ENCODE peak calls at places on chromosomes 3 and 15, in ten cellular contexts. M is stomach; S is naive thymus-derived CD8-positive, alpha-beta T cell; C is NCI-H774; V is NCI-H1105 treated with DMSO at 0.1 percent for 48 hours; G is GM19239; D is glutamatergic neuron; Y is GM20000; B is Caki2; F is cardiac fibroblast. K is an unnamed sample.

GRCh38 chr3:149487598-149488197 is 13.2 kb downstream of the TM4SF4 start:
- DNase-seq in B (no peak), G (peak), V (no peak), S (no peak), D (peak), C (no peak), F (no peak), Y (peak), M (no peak), K (peak)

GRCh38 chr3:49454898-49455681 is 15.0 kb upstream of the DAG1 start:
- DNase-seq in M (no peak), V (no peak), B (no peak), G (no peak), S (no peak), Y (no peak), F (no peak), C (no peak), D (peak), K (no peak)

GRCh38 chr15:101161656-101162055 is 90.2 kb downstream of the CHSY1 start:
- DNase-seq in V (no peak), M (no peak), Y (no peak), C (no peak), G (no peak), B (no peak), F (no peak), S (no peak), D (no peak), K (no peak)

GRCh38 chr3:11150256-11150655 is 4.0 kb upstream of the HRH1 start:
- DNase-seq in V (no peak), F (no peak), D (no peak), B (no peak), Y (no peak), M (no peak), C (no peak), G (no peak), S (no peak), K (no peak)

GRCh38 chr3:156388469-156389150 is 166.3 kb downstream of the SSR3 start:
- DNase-seq in Y (no peak), D (no peak), F (peak), V (no peak), M (no peak), S (no peak), G (no peak), B (no peak), C (no peak), K (peak)

GRCh38 chr3:55474213-55474632 is 12.9 kb downstream of the WNT5A start:
- DNase-seq in Y (no peak), S (no peak), F (no peak), C (no peak), B (no peak), G (no peak), V (no peak), M (no peak), D (peak), K (no peak)

GRCh38 chr15:93462690-93463089 is 373.7 kb upstream of the RGMA start:
- DNase-seq in B (no peak), S (no peak), F (no peak), G (no peak), Y (no peak), C (no peak), V (no peak), D (no peak), M (no peak), K (no peak)

GRCh38 chr3:171606151-171606751 is 146.0 kb upstream of the TNIK start:
- DNase-seq in G (no peak), M (no peak), D (no peak), C (no peak), V (no peak), Y (no peak), B (no peak), F (peak), S (no peak), K (no peak)

GRCh38 chr3:149284034-149284433 is 49.4 kb downstream of the TM4SF18 start:
- DNase-seq in C (no peak), F (no peak), M (no peak), D (no peak), V (no peak), S (no peak), Y (no peak), G (no peak), B (no peak), K (no peak)

GRCh38 chr15:57458255-57458850 is 82.0 kb downstream of the CGNL1 start:
- DNase-seq in Y (no peak), S (no peak), M (peak), F (peak), G (no peak), C (no peak), B (no peak), V (no peak), D (no peak), K (no peak)